ENCODE peak calls at places on chromosomes 13 and 19, in seven cellular contexts. U is right atrium auricular region, M is ascending aorta, K is neural progenitor cell, T is tibial artery, I is AG04450, F is HCT116. P is an unnamed sample. For H3K27me3, the result is how much of the 10 kb centered on the place peaks cover.

GRCh38 chr13:101512650-101513049 is 60.2 kb downstream of the ITGBL1 start:
- DNase-seq in U (no peak), T (no peak), I (no peak), K (no peak), F (no peak), M (no peak), P (no peak)

GRCh38 chr13:113786262-113786841 is 27.3 kb downstream of the TMEM255B start:
- DNase-seq in I (peak), U (no peak), K (no peak), M (no peak), F (no peak), T (no peak), P (no peak)

GRCh38 chr13:26601669-26602068 is 44.2 kb downstream of the WASF3 start:
- DNase-seq in K (no peak), F (no peak), U (no peak), I (no peak), T (no peak), M (no peak), P (no peak)

GRCh38 chr19:35297922-35298321 is 6.0 kb downstream of the MAG start:
- DNase-seq in I (no peak), F (no peak), T (no peak), K (no peak), U (no peak), M (no peak), P (no peak)

GRCh38 chr19:31583148-31583547 is 233.9 kb upstream of the TSHZ3 start:
- DNase-seq in F (no peak), M (no peak), K (no peak), T (no peak), U (no peak), I (no peak), P (no peak)

GRCh38 chr13:52892925-52893324 is 44.5 kb upstream of the PCDH8 start:
- DNase-seq in U (no peak), K (no peak), F (no peak), M (no peak), I (no peak), T (no peak), P (no peak)

GRCh38 chr13:47826481-47826880 is 174.6 kb downstream of the SUCLA2 start:
- DNase-seq in K (no peak), M (no peak), I (no peak), F (no peak), U (no peak), T (no peak), P (no peak)

GRCh38 chr19:42068756-42069571 is 1.0 kb downstream of the GRIK5 start:
- DNase-seq in I (no peak), T (no peak), F (no peak), U (no peak), M (no peak), K (peak), P (no peak)

GRCh38 chr19:56642711-56643459 is at the start of gene SMIM17:
- DNase-seq in M (peak), K (no peak), U (no peak), F (no peak), I (no peak), T (no peak), P (no peak)

GRCh38 chr13:21637296-21637695 is 33.3 kb upstream of the MICU2 start:
- DNase-seq in I (no peak), K (no peak), F (peak), M (no peak), T (no peak), U (no peak), P (peak)

GRCh38 chr19:6744381-6745288 is 5.2 kb downstream of the TRIP10 start:
- DNase-seq in F (no peak), T (peak), U (peak), K (peak), M (peak), I (peak), P (no peak)

GRCh38 chr19:49601482-49602038 is 10.6 kb downstream of the PRR12 start:
- DNase-seq in F (no peak), M (no peak), I (no peak), K (no peak), U (no peak), T (no peak), P (no peak)

GRCh38 chr19:23391239-23391638 is 4.0 kb downstream of the ZNF91 start:
- DNase-seq in U (no peak), F (no peak), T (no peak), I (no peak), K (no peak), M (no peak), P (no peak)

GRCh38 chr19:13842294-13843103 is 34.4 kb upstream of the NANOS3 start:
- DNase-seq in M (peak), T (peak), I (no peak), U (peak), F (no peak), K (peak), P (no peak)

DNA sequence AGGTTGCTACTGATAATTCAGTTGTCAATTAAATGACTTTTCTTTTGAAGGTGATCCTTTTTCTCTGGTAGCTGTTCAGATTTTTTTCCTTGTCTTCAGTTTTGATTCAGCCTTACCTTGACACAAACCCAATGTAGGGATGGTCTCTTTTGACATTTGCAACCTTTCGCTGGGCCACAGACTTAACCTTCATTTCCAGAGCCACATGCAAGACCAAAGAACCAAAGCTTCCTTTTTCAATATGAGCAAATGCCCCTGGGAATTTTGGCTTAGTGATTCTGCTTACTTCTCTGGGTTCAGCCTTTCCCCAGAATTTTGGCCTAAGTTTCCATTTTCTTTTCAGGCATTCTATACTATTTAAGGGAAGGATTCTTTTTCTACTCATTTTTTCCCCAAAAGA is 19.6 kb downstream of the SIGLEC5 start:
- DNase-seq in U (no peak), T (no peak), M (no peak), K (no peak), F (no peak), I (no peak), P (no peak)
- H3K27me3 ChIP-seq in U (under half), T (under half), M (under half), K (under half), F (half or more), I (under half), P (under half)

DNA sequence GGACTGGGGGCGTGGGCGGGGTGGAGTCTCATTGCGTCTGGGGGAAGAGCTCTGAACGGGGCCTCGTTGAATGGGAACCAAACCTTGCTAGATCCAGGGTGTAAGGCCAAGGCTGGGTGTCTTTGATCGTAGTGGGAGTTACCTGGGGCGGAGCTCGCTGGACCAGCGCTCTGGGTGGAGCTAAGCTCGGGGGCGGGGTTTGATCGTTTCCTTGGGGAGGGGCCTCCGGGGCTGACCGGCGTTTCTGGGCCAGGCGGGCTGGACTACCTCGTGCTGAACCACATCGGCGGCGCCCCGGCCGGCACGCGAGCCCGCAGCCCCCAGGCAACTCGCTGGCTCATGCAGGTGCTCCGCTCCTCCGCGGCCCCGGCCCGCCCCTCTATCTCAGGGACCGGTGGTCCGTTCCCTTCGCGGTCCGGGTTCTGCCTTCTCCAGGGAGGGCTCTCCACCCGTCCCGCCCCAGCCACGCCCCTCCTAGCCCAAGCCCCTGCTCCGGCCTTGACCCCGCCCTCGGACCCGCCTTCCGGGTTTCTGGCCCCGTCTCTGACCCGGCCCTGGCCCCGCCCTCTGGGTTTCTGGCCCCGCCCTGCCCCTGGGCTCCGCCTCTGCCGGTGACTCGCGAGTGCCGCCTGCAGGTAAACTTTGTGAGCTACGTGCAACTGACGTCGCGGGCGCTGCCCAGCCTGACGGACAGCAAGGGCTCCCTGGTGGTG is 3.3 kb upstream of the RPL36 start:
- DNase-seq in K (peak), T (peak), M (peak), U (peak), F (peak), I (peak), P (peak)
- TF ChIP-seq CTCF in K (peak), T (peak), M (peak), U (peak), F (peak), I (peak), P (peak)

GRCh38 chr19:10026744-10027143 is 13.5 kb downstream of the RDH8 start:
- DNase-seq in F (no peak), I (no peak), U (no peak), T (no peak), K (no peak), M (no peak), P (no peak)
- H3K27me3 ChIP-seq in F (under half), I (under half), U (under half), T (under half), K (under half), M (under half), P (under half)

GRCh38 chr13:91017669-91018053 is 329.8 kb upstream of the MIR17HG start:
- DNase-seq in U (no peak), I (no peak), T (no peak), F (peak), K (no peak), M (no peak), P (no peak)

GRCh38 chr13:91020635-91021034 is 326.9 kb upstream of the MIR17HG start:
- DNase-seq in F (no peak), M (no peak), I (no peak), T (no peak), K (no peak), U (no peak), P (no peak)

GRCh38 chr13:91014696-91015095 is 332.8 kb upstream of the MIR17HG start:
- DNase-seq in M (no peak), K (no peak), T (no peak), U (no peak), F (no peak), I (no peak), P (no peak)

GRCh38 chr13:91017031-91017668 is 330.3 kb upstream of the MIR17HG start:
- DNase-seq in M (no peak), I (no peak), K (peak), F (peak), U (no peak), T (no peak), P (no peak)
- TF ChIP-seq CTCF in M (no peak), I (peak), K (peak), F (peak), U (peak), T (peak), P (peak)

GRCh38 chr19:50741179-50741933 is 18.2 kb downstream of the CLEC11A start:
- DNase-seq in U (no peak), M (no peak), I (no peak), T (no peak), F (no peak), K (no peak), P (no peak)

GRCh38 chr19:50739132-50739746 is 16.1 kb downstream of the CLEC11A start:
- DNase-seq in I (no peak), M (no peak), K (no peak), F (no peak), U (no peak), T (no peak), P (no peak)

GRCh38 chr19:50743537-50743936 is 20.4 kb downstream of the CLEC11A start:
- DNase-seq in F (no peak), M (no peak), K (no peak), T (no peak), U (no peak), I (no peak), P (no peak)

GRCh38 chr19:50736338-50736737 is 13.2 kb downstream of the CLEC11A start:
- DNase-seq in U (no peak), T (no peak), F (no peak), I (no peak), M (no peak), K (no peak), P (no peak)

DNA sequence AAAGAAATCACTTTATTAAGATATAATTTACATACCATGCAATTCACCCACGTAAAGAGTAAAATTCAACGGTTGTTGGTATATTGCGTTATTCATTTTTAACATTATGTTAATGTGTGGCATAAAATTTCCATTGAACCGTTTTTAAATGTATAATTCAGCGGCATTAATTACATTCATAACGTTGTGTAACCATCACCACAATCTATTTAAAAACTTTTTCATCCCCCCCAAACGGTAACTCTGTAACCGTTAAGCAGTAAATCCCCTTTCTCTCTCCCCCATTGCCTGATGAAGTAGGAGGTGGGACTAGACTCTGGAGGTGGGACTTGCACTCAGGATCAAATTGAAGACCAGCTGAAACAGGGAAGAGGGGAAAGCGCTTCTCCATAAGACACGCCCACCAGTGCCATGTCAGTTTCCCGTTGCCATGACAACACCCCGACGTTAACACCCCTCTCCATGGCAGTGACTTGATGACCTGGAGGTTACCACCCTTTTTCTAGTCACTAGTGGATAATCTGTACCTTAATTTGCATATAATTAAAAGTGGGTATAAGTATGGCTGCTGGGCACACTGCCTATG is 16.8 kb downstream of the CLEC11A start:
- DNase-seq in F (no peak), U (no peak), I (no peak), K (peak), T (no peak), M (no peak), P (no peak)
- H3K27me3 ChIP-seq in F (under half), U (under half), I (under half), K (under half), T (under half), M (under half), P (under half)

GRCh38 chr19:38878575-38879399 is 712 bp upstream of the RINL start:
- DNase-seq in K (no peak), F (no peak), T (no peak), M (no peak), I (no peak), U (no peak), P (no peak)
- TF ChIP-seq CTCF in K (no peak), F (no peak), T (no peak), M (no peak), I (no peak), U (no peak), P (no peak)

P was measured in dorsolateral prefrontal cortex.